ENCODE peak calls at places on chromosomes 1 and 21, in ten cellular contexts. W is fibroblast of lung; C is EH; P is stimulated activated CD8-positive, alpha-beta memory T cell treated with anti-CD3 and anti-CD28 coated beads, Interleukin-2, amount 100 ng/mL, for 1 hour; F is GM03348; E is hypothalamus; H is GM20000; Z is AML-193; I is effector memory CD8-positive, alpha-beta T cell; A is activated CD8-positive, alpha-beta memory T cell treated with anti-CD3 and anti-CD28 coated beads for 48 hours. L is an unnamed sample.

GRCh38 chr21:31418355-31419001 is 74.4 kb upstream of the TIAM1 start:
- DNase-seq in W (no peak), C (no peak), P (no peak), F (no peak), E (no peak), H (no peak), Z (no peak), I (no peak), A (no peak), L (no peak)

GRCh38 chr1:46575300-46575699 is 23.9 kb upstream of the KNCN start:
- DNase-seq in W (no peak), C (no peak), P (no peak), F (no peak), E (no peak), H (no peak), Z (no peak), I (no peak), A (no peak), L (no peak)

GRCh38 chr1:113519561-113519960 is 129.2 kb downstream of the MAGI3 start:
- DNase-seq in W (peak), C (peak), P (no peak), F (peak), E (no peak), H (no peak), Z (no peak), I (no peak), A (no peak), L (peak)

GRCh38 chr1:51314974-51315373 is 15.4 kb downstream of the TTC39A start:
- DNase-seq in W (no peak), C (no peak), P (no peak), F (no peak), E (no peak), H (no peak), Z (no peak), I (no peak), A (no peak), L (no peak)

GRCh38 chr1:181660621-181661020 is 177.3 kb downstream of the CACNA1E start:
- DNase-seq in W (no peak), C (no peak), P (no peak), F (no peak), E (no peak), H (no peak), Z (no peak), I (no peak), A (no peak), L (no peak)

GRCh38 chr21:39216290-39216689 is 33.0 kb upstream of the PSMG1 start:
- DNase-seq in W (no peak), C (no peak), P (no peak), F (no peak), E (no peak), H (no peak), Z (no peak), I (no peak), A (no peak), L (no peak)

GRCh38 chr1:218938259-218938658 is 235.4 kb upstream of the LYPLAL1 start:
- DNase-seq in W (no peak), C (peak), P (no peak), F (no peak), E (no peak), H (no peak), Z (no peak), I (no peak), A (no peak), L (no peak)

GRCh38 chr21:23452384-23453083 is 2154.7 kb downstream of the MRPL39 start:
- DNase-seq in W (no peak), C (no peak), P (no peak), F (no peak), E (no peak), H (no peak), Z (peak), I (no peak), A (no peak), L (no peak)

GRCh38 chr1:118077331-118078055 is 107.5 kb downstream of the SPAG17 start:
- DNase-seq in W (peak), C (peak), P (no peak), F (peak), E (no peak), H (no peak), Z (peak), I (no peak), A (no peak), L (peak)

GRCh38 chr1:152878042-152878441 is at the start of gene SMCP:
- DNase-seq in W (no peak), C (no peak), P (no peak), F (no peak), E (no peak), H (no peak), Z (no peak), I (no peak), A (no peak), L (no peak)

GRCh38 chr1:215005656-215006335 is 76.7 kb upstream of the KCNK2 start:
- DNase-seq in W (no peak), C (peak), P (no peak), F (no peak), E (no peak), H (no peak), Z (no peak), I (no peak), A (no peak), L (peak)

GRCh38 chr1:209620484-209620879 is 31.7 kb downstream of the LAMB3 start:
- DNase-seq in W (peak), C (peak), P (no peak), F (no peak), E (no peak), H (no peak), Z (no peak), I (no peak), A (no peak), L (peak)

GRCh38 chr1:19339199-19339861 is 27.2 kb downstream of the SLC66A1 start:
- DNase-seq in W (no peak), C (no peak), P (no peak), F (no peak), E (no peak), H (no peak), Z (no peak), I (no peak), A (no peak), L (no peak)

GRCh38 chr1:219659682-219660081 is 46.8 kb upstream of the ZC3H11B start:
- DNase-seq in W (peak), C (peak), P (no peak), F (no peak), E (no peak), H (peak), Z (no peak), I (no peak), A (no peak), L (peak)

GRCh38 chr1:193774536-193775323 is 588.3 kb upstream of the B3GALT2 start:
- DNase-seq in W (no peak), C (no peak), P (no peak), F (no peak), E (no peak), H (no peak), Z (no peak), I (no peak), A (no peak), L (no peak)

GRCh38 chr1:205276334-205277065 is 45.0 kb downstream of the NUAK2 start:
- DNase-seq in W (no peak), C (no peak), P (no peak), F (no peak), E (no peak), H (no peak), Z (no peak), I (no peak), A (no peak), L (no peak)

GRCh38 chr1:53339736-53340385 is 12.0 kb upstream of the LRP8 start:
- DNase-seq in W (no peak), C (no peak), P (no peak), F (no peak), E (no peak), H (no peak), Z (no peak), I (no peak), A (no peak), L (no peak)